ENCODE peak calls at places on chromosomes 7 and 10, in four cellular contexts. M is glutamatergic neuron; C is nucleus accumbens; Y is CD4-positive, alpha-beta memory T cell. J is an unnamed sample.

GRCh38 chr7:88281729-88282128 is 25.0 kb downstream of the STEAP4 start:
- DNase-seq in M (no peak), C (no peak), Y (no peak), J (no peak)

GRCh38 chr10:51685768-51686167 is 13.6 kb downstream of the CSTF2T start:
- DNase-seq in M (no peak), C (no peak), Y (no peak), J (no peak)

GRCh38 chr7:15424468-15424867 is 137.3 kb downstream of the AGMO start:
- DNase-seq in M (no peak), C (no peak), Y (no peak), J (no peak)

GRCh38 chr7:94109556-94109955 is 105.4 kb upstream of the BET1 start:
- DNase-seq in M (no peak), C (no peak), Y (no peak), J (no peak)

GRCh38 chr7:78968951-78969350 is 484.5 kb downstream of the MAGI2 start:
- DNase-seq in M (peak), C (no peak), Y (no peak), J (no peak)

GRCh38 chr7:2785071-2785500 is 59.0 kb downstream of the GNA12 start:
- DNase-seq in M (no peak), C (no peak), Y (no peak), J (no peak)

GRCh38 chr7:51545131-51545530 is 228.5 kb upstream of the COBL start:
- DNase-seq in M (no peak), C (no peak), Y (no peak), J (no peak)

GRCh38 chr10:104330168-104331117 is 7.8 kb downstream of the ITPRIP start:
- DNase-seq in M (no peak), C (no peak), Y (no peak), J (peak)

GRCh38 chr7:91082038-91082437 is 182.2 kb upstream of the FZD1 start:
- DNase-seq in M (no peak), C (no peak), Y (no peak), J (no peak)

GRCh38 chr10:67839957-67840356 is 2.0 kb upstream of the DNAJC12 start:
- DNase-seq in M (no peak), C (no peak), Y (no peak), J (no peak)

GRCh38 chr7:102320601-102321350 is 34.1 kb downstream of the SH2B2 start:
- DNase-seq in M (no peak), C (no peak), Y (no peak), J (no peak)

GRCh38 chr10:92180326-92180881 is 110.5 kb downstream of the CPEB3 start:
- DNase-seq in M (no peak), C (no peak), Y (no peak), J (no peak)

GRCh38 chr10:104406715-104407517 is 53.3 kb downstream of the CFAP58 start:
- DNase-seq in M (no peak), C (no peak), Y (no peak), J (no peak)

J was measured in Peyer's patch.